ENCODE peak calls at places on chromosomes 16 and 17, in five cellular contexts. X is cardiac muscle cell, T is A549, F is neural progenitor cell, N is left ventricle myocardium inferior. D is an unnamed sample. For H3K9me3 and H3K4me1, the result is how much of the 10 kb centered on the place peaks cover.

GRCh38 chr17:67605259-67605912 is 112.3 kb upstream of the NOL11 start:
- DNase-seq in X (no peak), T (no peak), F (no peak), N (peak), D (no peak)

GRCh38 chr16:89618114-89618999 is 4.9 kb downstream of the DPEP1 start:
- DNase-seq in X (no peak), T (no peak), F (no peak), N (no peak), D (peak)

GRCh38 chr16:57471852-57472664 is 9.6 kb downstream of the POLR2C start:
- DNase-seq in X (peak), T (peak), F (no peak), N (no peak), D (no peak)

GRCh38 chr16:1183235-1183907 is 30.5 kb downstream of the CACNA1H start:
- DNase-seq in X (no peak), T (peak), F (peak), N (peak), D (no peak)

GRCh38 chr17:69235338-69236058 is 6.9 kb upstream of the ABCA10 start:
- DNase-seq in X (peak), T (peak), F (peak), N (peak), D (peak)

GRCh38 chr17:50290074-50290702 is 15.9 kb downstream of the TMEM92 start:
- DNase-seq in X (no peak), T (peak), F (no peak), N (peak), D (peak)

GRCh38 chr17:50143461-50144176 is 6.9 kb downstream of the PPP1R9B start:
- DNase-seq in X (no peak), T (no peak), F (no peak), N (no peak), D (no peak)

GRCh38 chr17:57557793-57558681 is 187.1 kb downstream of the CCDC182 start:
- DNase-seq in X (no peak), T (no peak), F (no peak), N (no peak), D (peak)

GRCh38 chr17:15351925-15352324 is 10.5 kb upstream of the TEKT3 start:
- DNase-seq in X (no peak), T (peak), F (no peak), N (no peak), D (no peak)

GRCh38 chr16:89678258-89678657 is 8.2 kb upstream of the CDK10 start:
- DNase-seq in X (no peak), T (no peak), F (peak), N (no peak), D (no peak)

GRCh38 chr17:71392715-71393567 is 727.9 kb upstream of the SOX9 start:
- DNase-seq in X (no peak), T (no peak), F (no peak), N (no peak), D (no peak)

GRCh38 chr17:7982666-7983065 is 19.7 kb upstream of the GUCY2D start:
- DNase-seq in X (peak), T (no peak), F (peak), N (no peak), D (no peak)

GRCh38 chr17:78306913-78307312 is 53.0 kb downstream of the SOCS3 start:
- DNase-seq in X (no peak), T (no peak), F (no peak), N (no peak), D (no peak)

GRCh38 chr16:16045311-16045710 is 95.9 kb downstream of the ABCC1 start:
- DNase-seq in X (no peak), T (no peak), F (no peak), N (no peak), D (no peak)

GRCh38 chr17:68134731-68135130 is 99.2 kb downstream of the KPNA2 start:
- DNase-seq in X (no peak), T (no peak), F (no peak), N (no peak), D (no peak)

GRCh38 chr17:58306131-58306951 is 22.3 kb downstream of the TSPOAP1 start:
- DNase-seq in X (no peak), T (no peak), F (no peak), N (no peak), D (no peak)

GRCh38 chr16:29986931-29987330 is 8.5 kb downstream of the HIRIP3 start:
- DNase-seq in X (no peak), T (no peak), F (no peak), N (no peak), D (no peak)

GRCh38 chr17:82037113-82037888 is at the start of gene DCXR:
- DNase-seq in X (peak), T (peak), F (peak), N (peak), D (peak)
- H3K9me3 ChIP-seq in X (under half), T (under half), F (under half), N (under half), D (under half)

DNA sequence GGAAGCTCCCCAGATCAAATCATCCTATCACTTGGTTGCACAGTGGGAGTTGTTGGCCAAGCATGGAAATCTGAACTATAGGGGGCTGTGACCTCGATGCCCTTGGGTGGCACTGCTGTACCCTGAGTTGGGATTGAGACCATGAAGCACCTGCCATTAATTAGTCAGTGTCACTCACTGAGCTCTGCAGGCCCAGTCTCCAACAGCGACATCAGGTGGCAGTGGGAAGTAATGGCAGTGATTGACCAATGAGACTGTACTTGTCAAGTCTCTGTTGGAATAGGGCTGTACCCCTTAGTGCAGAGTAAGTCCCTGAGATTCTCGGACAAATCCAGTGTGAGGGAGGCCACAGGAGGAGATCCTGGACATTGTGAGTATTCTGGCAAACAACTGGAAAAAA is 118.0 kb upstream of the RPL38 start:
- DNase-seq in X (no peak), T (no peak), F (no peak), N (no peak), D (no peak)
- TF ChIP-seq CTCF in X (no peak), T (no peak), F (peak), N (no peak), D (no peak)

GRCh38 chr16:66363196-66363777 is 3.2 kb upstream of the CDH5 start:
- DNase-seq in X (no peak), T (no peak), F (no peak), N (no peak), D (no peak)
- H3K4me1 ChIP-seq in X (under half), T (under half), F (under half), N (half or more), D (under half)

DNA sequence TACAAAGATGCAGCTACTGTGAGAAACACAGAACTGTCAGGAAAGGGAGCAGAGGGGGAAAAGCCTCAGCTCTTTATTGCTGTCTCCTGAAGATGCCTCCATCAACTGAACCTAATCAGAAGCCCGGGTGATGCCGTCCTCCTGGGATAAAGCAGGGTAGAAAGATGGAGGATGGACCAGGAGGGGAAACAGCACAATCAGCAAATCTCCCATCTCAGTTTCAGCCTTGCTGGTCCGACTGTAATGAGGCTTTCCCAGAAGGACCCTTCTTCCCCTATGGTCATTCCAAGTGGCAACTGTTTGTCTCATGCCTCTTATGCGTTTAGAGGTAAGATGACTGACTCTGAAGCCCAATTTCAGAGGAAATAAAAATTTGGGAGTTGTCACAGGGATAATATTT is 24.3 kb downstream of the ZFP1 start:
- DNase-seq in X (no peak), T (no peak), F (no peak), N (no peak), D (no peak)
- H3K9me3 ChIP-seq in X (under half), T (half or more), F (under half), N (half or more), D (under half)

GRCh38 chr17:40909351-40909750 is 24.3 kb upstream of the KRT20 start:
- DNase-seq in X (peak), T (peak), F (peak), N (peak), D (peak)
- TF ChIP-seq CTCF in X (peak), T (peak), F (peak), N (peak), D (peak)

GRCh38 chr17:81865358-81865732 is 5.0 kb upstream of the P4HB start:
- DNase-seq in X (no peak), T (no peak), F (no peak), N (no peak), D (no peak)
- H3K4me1 ChIP-seq in X (under half), T (half or more), F (under half), N (half or more), D (under half)

GRCh38 chr16:35144212-35144932 is 1685.0 kb downstream of the TP53TG3F start:
- DNase-seq in X (no peak), T (no peak), F (no peak), N (no peak), D (no peak)

GRCh38 chr16:35142809-35143192 is 1683.4 kb downstream of the TP53TG3F start:
- DNase-seq in X (no peak), T (no peak), F (no peak), N (no peak), D (no peak)

GRCh38 chr16:35140293-35140986 is 1681.0 kb downstream of the TP53TG3F start:
- DNase-seq in X (no peak), T (no peak), F (no peak), N (no peak), D (no peak)

GRCh38 chr16:35141303-35141702 is 1681.9 kb downstream of the TP53TG3F start:
- DNase-seq in X (no peak), T (no peak), F (no peak), N (no peak), D (no peak)

DNA sequence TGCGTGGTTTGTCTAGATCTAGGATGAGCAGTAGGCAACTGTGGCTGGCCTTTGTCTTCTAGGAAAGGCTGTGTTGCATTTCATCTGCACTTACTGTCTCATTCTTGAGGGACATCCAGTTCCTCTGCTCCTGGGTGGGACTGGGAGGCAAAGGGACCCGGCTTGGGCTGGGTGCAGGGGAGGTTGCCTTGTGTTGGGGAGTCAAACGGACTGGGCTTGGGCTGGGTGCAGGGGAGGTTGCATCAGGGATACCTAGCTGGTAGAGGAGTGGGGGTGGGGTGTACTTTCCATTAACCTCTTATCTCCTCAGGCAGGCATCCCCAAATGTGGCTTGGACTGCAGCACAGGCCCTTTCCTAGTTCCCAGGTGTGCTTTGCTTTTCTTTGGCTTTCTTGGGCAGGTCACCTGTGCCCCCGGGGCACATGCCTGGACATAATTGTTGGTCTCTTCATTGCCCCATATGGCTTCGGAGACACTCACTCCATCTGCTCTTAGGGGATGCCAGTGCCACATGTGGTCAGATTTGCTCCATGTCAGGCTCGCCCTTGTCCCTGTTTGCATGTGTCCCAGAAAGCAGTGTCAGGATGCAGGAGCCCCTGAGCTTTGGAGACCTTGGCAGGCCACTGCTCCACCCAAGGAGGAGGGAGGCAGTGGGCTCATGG is 1682.9 kb downstream of the TP53TG3F start:
- DNase-seq in X (no peak), T (no peak), F (no peak), N (no peak), D (no peak)
- H3K9me3 ChIP-seq in X (under half), T (under half), F (under half), N (under half), D (under half)

DNA sequence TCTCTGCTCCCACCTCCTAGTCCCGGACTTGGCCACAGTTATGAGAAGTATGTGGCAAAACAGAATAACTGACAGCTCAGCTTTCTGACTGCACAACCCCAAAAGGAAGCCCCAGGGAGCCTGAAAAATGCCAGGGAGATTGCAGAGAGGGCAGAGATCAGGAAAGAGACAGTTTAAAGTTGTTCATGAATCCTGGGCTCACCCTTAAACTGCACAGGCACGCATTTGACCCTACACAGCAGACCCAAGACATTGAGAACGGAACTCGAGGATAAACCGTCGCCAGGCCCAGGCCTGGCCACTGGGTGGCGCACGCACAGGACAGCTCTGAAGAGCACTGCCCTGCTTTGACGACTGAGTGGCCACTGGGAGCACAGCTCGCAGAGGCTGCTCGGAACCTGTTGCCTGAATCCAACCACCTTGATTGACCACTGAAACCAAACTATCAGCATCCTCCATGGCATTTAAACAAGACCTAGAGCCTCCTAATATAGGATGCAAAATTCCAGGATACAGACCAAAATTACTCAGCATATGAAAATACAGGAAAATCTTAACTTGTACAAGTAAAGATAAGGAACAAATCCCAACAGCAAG is 114.0 kb downstream of the C16orf95 start:
- DNase-seq in X (peak), T (peak), F (peak), N (peak), D (peak)
- TF ChIP-seq CTCF in X (peak), T (peak), F (peak), N (peak), D (peak)